ENCODE peak calls at places on chromosome 5, in five cellular contexts. D is tibial artery, M is Peyer's patch, O is GM13976, Q is GM13977. T is an unnamed sample.

GRCh38 chr5:161022151-161022550 is 170.1 kb upstream of the ATP10B start:
- DNase-seq in D (no peak), M (no peak), O (no peak), Q (no peak), T (no peak)

GRCh38 chr5:108081707-108082106 is 300.2 kb downstream of the FBXL17 start:
- DNase-seq in D (no peak), M (no peak), O (no peak), Q (no peak), T (no peak)

GRCh38 chr5:14395411-14395810 is 186.2 kb upstream of the OTULINL start:
- DNase-seq in D (no peak), M (no peak), O (no peak), Q (no peak), T (no peak)

GRCh38 chr5:17105744-17106450 is 111.5 kb upstream of the BASP1 start:
- DNase-seq in D (peak; percentile 23), M (no peak), O (no peak), Q (no peak), T (no peak)

GRCh38 chr5:75051217-75051751 is 1.1 kb downstream of the GCNT4 start:
- DNase-seq in D (no peak), M (no peak), O (no peak), Q (no peak), T (peak; percentile 49)

GRCh38 chr5:891837-892389 is 688 bp downstream of the BRD9 start:
- DNase-seq in D (no peak), M (no peak), O (peak; percentile 64), Q (peak; percentile 71), T (no peak)

GRCh38 chr5:83096660-83097334 is 19.4 kb downstream of the XRCC4 start:
- DNase-seq in D (no peak), M (no peak), O (no peak), Q (no peak), T (no peak)

GRCh38 chr5:170554566-170555267 is 50.9 kb downstream of the KCNIP1 start:
- DNase-seq in D (peak; percentile 55), M (no peak), O (no peak), Q (no peak), T (no peak)

GRCh38 chr5:130836729-130837660 is 328.1 kb downstream of the HINT1 start:
- DNase-seq in D (no peak), M (no peak), O (no peak), Q (no peak), T (no peak)

GRCh38 chr5:93235751-93236150 is 345.3 kb downstream of the NR2F1-AS1 start:
- DNase-seq in D (no peak), M (no peak), O (no peak), Q (no peak), T (no peak)

GRCh38 chr5:155906046-155906445 is 420.9 kb upstream of the SGCD start:
- DNase-seq in D (no peak), M (no peak), O (no peak), Q (no peak), T (no peak)

GRCh38 chr5:32225445-32225844 is 51.3 kb upstream of the GOLPH3 start:
- DNase-seq in D (no peak), M (no peak), O (no peak), Q (no peak), T (no peak)

GRCh38 chr5:170380361-170380951 is 8.7 kb downstream of the KCNMB1 start:
- DNase-seq in D (no peak), M (no peak), O (no peak), Q (no peak), T (no peak)

GRCh38 chr5:171840066-171840465 is 54.4 kb downstream of the SMIM23 start:
- DNase-seq in D (no peak), M (no peak), O (no peak), Q (no peak), T (no peak)

GRCh38 chr5:80192507-80193241 is 63.2 kb downstream of the SERINC5 start:
- DNase-seq in D (no peak), M (no peak), O (no peak), Q (no peak), T (no peak)

GRCh38 chr5:8686707-8687106 is 817.8 kb downstream of the MTRR start:
- DNase-seq in D (no peak), M (no peak), O (no peak), Q (no peak), T (no peak)

GRCh38 chr5:116930628-116931027 is 356.0 kb upstream of the SEMA6A start:
- DNase-seq in D (no peak), M (no peak), O (no peak), Q (no peak), T (no peak)

GRCh38 chr5:142674438-142675210 is 11.3 kb downstream of the FGF1 start:
- DNase-seq in D (no peak), M (no peak), O (no peak), Q (no peak), T (no peak)

GRCh38 chr5:1311443-1312055 is 16.7 kb upstream of the TERT start:
- DNase-seq in D (no peak), M (no peak), O (no peak), Q (no peak), T (no peak)

GRCh38 chr5:83368317-83368716 is 103.2 kb upstream of the VCAN start:
- DNase-seq in D (peak; percentile 29), M (no peak), O (no peak), Q (no peak), T (no peak)

GRCh38 chr5:135934939-135935338 is 19.8 kb downstream of the LECT2 start:
- DNase-seq in D (no peak), M (no peak), O (no peak), Q (no peak), T (no peak)

DNA sequence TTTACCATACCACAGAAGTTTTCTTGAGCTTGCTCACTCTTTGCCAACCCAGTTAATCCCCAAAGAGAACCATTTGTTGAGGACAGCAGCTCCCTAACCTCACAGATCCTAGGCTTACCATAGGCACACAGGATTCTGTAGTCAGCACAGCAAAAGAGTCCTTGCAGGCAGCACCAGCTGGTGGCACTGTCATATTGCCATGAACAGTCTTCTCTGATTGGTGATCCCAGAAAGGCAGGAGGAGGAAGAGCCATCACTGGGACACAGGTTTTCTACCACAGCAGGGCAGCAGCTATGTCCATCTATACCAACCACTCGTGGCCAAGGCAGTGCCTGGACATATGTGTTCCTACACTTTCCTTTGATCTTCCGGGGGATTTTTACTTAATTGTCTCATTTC is 297.1 kb upstream of the CD180 start:
- DNase-seq in D (peak; percentile 49), M (no peak), O (no peak), Q (peak; percentile 6), T (no peak)
- TF ChIP-seq CTCF in D (peak; percentile 27), M (no peak), O (no peak), Q (peak; percentile 43), T (no peak)

DNA sequence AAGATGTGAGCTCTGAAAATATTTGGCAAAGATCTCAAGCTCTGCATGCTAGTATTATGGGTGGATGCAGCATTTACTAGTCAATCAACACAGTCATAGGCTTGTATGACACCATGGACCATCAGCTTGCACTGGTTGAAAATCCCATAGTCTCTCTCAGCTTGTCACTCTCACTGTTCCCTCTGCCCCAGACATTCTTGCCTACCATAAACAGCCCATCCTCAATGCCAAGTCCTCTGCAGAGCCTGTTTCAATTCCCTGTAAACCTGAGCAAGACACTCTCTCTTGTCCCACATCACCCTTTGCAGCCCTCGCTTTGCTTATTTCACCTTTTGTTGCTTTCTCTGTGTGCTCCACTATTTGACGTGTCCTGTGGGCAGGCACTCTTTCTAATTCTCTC is 264.6 kb downstream of the ICE1 start:
- DNase-seq in D (no peak), M (no peak), O (no peak), Q (no peak), T (no peak)
- TF ChIP-seq CTCF in D (no peak), M (no peak), O (no peak), Q (no peak), T (no peak)

GRCh38 chr5:141371572-141372475 is 1.8 kb downstream of the PCDHGB3 start:
- DNase-seq in D (no peak), M (no peak), O (no peak), Q (no peak), T (no peak)

GRCh38 chr5:141366016-141366896 is 2.3 kb downstream of the PCDHGA5 start:
- DNase-seq in D (no peak), M (no peak), O (no peak), Q (no peak), T (no peak)

GRCh38 chr5:141373673-141374317 is at the start of gene PCDHGA6:
- DNase-seq in D (no peak), M (no peak), O (no peak), Q (no peak), T (no peak)

GRCh38 chr5:141374627-141375026 is 936 bp downstream of the PCDHGA6 start:
- DNase-seq in D (no peak), M (no peak), O (no peak), Q (no peak), T (no peak)

DNA sequence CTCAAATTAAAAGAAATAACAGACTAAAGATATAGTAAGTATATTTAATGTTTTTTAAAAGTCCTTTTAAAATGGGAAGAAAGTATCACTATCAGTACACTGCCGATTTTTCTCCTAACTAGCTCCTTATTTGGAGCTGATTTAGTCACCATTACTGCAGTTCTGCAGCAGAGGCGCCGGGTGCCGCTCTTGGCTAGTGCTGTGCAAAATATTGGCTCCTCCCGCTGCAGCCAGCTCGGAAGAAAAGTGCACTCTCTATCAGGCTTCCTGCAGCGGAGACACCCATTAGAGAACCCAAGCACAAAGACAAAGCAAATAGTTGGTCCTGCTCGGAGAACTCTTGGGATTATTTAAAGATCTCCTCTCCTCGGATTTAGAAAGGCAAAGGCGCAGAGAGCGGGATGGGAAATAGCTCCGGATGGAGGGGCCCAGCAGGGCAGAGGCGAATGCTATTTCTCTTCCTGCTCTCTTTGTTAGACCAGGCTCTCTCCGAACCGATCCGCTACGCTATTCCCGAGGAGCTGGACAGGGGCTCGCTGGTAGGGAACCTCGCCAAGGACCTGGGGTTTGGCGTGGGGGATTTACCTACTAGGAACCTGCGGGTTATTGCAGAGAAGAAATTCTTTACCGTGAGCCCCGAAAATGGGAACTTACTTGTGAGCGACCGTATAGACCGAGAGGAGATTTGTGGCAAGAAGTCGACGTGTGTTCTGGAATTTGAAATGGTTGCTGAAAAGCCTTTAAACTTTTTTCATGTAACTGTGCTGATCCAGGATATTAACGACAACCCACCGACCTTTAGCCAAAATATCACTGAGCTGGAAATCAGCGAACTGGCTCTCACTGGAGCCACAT is at the start of gene PCDHGB3:
- DNase-seq in D (peak; percentile 37), M (no peak), O (peak; percentile 57), Q (peak; percentile 84), T (peak; percentile 31)
- TF ChIP-seq CTCF in D (no peak), M (no peak), O (peak; percentile 53), Q (peak; percentile 77), T (no peak)

GRCh38 chr5:168075387-168075786 is 216.1 kb upstream of the WWC1 start:
- DNase-seq in D (no peak), M (no peak), O (no peak), Q (no peak), T (no peak)

GRCh38 chr5:168073311-168073710 is 218.1 kb upstream of the WWC1 start:
- DNase-seq in D (no peak), M (no peak), O (no peak), Q (no peak), T (no peak)

GRCh38 chr5:168072665-168073064 is 218.8 kb upstream of the WWC1 start:
- DNase-seq in D (no peak), M (no peak), O (no peak), Q (no peak), T (no peak)

GRCh38 chr5:168073991-168074800 is 217.2 kb upstream of the WWC1 start:
- DNase-seq in D (no peak), M (no peak), O (no peak), Q (no peak), T (no peak)

DNA sequence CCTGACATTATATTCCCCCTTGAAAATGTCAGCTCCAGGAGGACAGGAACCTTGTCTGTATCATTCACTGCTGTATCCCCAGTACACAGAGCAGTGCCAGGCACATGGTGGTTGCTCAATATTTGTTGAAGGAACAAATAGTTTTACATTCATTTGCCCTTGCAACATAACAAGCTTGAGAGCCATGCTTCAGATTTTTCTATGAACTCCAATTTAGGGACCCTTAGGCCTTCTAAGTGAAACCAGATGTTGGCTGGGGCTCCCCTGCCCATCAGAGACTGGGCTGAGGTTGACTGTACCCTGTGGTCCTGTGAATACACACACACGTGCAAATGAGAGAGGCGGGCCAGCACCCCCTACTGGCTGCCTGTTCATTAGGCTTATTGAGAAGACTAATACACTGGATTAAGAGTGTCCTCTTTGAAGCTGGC is 214.9 kb upstream of the WWC1 start:
- DNase-seq in D (no peak), M (no peak), O (no peak), Q (no peak), T (no peak)
- TF ChIP-seq CTCF in D (no peak), M (no peak), O (peak; percentile 22), Q (peak; percentile 49), T (no peak)

T was measured in CD8-positive, alpha-beta T cell.